ENCODE peak calls at places on chromosomes 13 and 19, in eight cellular contexts. Y, D, A, V, S, N, X and U are unnamed samples.

GRCh38 chr13:113474179-113474578 is 16.3 kb downstream of the DCUN1D2 start:
- DNase-seq in D (no peak), Y (peak), A (no peak), N (no peak), V (no peak), S (no peak), X (peak), U (no peak)

GRCh38 chr13:94464771-94465170 is 14.7 kb downstream of the DCT start:
- DNase-seq in V (no peak), S (no peak), N (no peak), X (no peak), Y (no peak), D (no peak), A (no peak), U (no peak)

GRCh38 chr19:29889702-29890101 is 52.3 kb upstream of the URI1 start:
- DNase-seq in N (peak), D (no peak), A (no peak), V (no peak), Y (no peak), S (no peak), X (no peak), U (no peak)

GRCh38 chr13:76854894-76855293 is 31.3 kb downstream of the KCTD12 start:
- DNase-seq in V (no peak), S (no peak), N (no peak), Y (no peak), X (no peak), A (no peak), D (no peak), U (no peak)

GRCh38 chr19:51450730-51451307 is 7.4 kb downstream of the SIGLEC8 start:
- DNase-seq in V (no peak), Y (no peak), N (no peak), X (no peak), D (no peak), A (no peak), S (peak), U (no peak)

GRCh38 chr13:106133025-106133424 is 402.4 kb downstream of the EFNB2 start:
- DNase-seq in V (no peak), D (no peak), Y (no peak), A (no peak), N (no peak), X (no peak), S (no peak), U (no peak)

GRCh38 chr19:49186108-49186507 is 28.5 kb downstream of the TRPM4 start:
- DNase-seq in X (no peak), Y (no peak), N (no peak), A (no peak), V (no peak), D (no peak), S (no peak), U (no peak)

GRCh38 chr19:43504426-43505185 is at the start of gene PHLDB3:
- DNase-seq in S (peak), X (no peak), Y (peak), D (no peak), V (no peak), N (peak), A (no peak), U (peak)

GRCh38 chr13:36261976-36262375 is 35.6 kb downstream of the CCDC169 start:
- DNase-seq in V (no peak), X (no peak), Y (no peak), A (no peak), S (no peak), N (no peak), D (no peak), U (no peak)

GRCh38 chr13:108681986-108682562 is 52.7 kb downstream of the MYO16 start:
- DNase-seq in D (no peak), Y (no peak), V (no peak), S (no peak), N (no peak), X (no peak), A (no peak), U (no peak)

GRCh38 chr13:110132178-110132975 is 174.6 kb downstream of the COL4A1 start:
- DNase-seq in D (no peak), X (peak), S (no peak), Y (no peak), V (no peak), A (no peak), N (no peak), U (no peak)

GRCh38 chr19:38939957-38940356 is 9.2 kb downstream of the MRPS12 start:
- DNase-seq in D (no peak), X (no peak), Y (no peak), S (no peak), A (no peak), V (no peak), N (no peak), U (no peak)

GRCh38 chr13:110552767-110553166 is 8.8 kb downstream of the RAB20 start:
- DNase-seq in N (no peak), D (no peak), Y (no peak), V (no peak), A (no peak), X (no peak), S (no peak), U (no peak)

GRCh38 chr19:52188822-52189744 is 769 bp upstream of the PPP2R1A start:
- DNase-seq in X (peak), D (peak), A (peak), S (no peak), Y (no peak), V (no peak), N (peak), U (peak)

GRCh38 chr19:2923510-2923909 is 21.3 kb downstream of the ZNF77 start:
- DNase-seq in S (no peak), N (no peak), A (no peak), X (no peak), D (no peak), Y (no peak), V (no peak), U (no peak)

GRCh38 chr19:33192010-33192409 is 2.1 kb upstream of the LRP3 start:
- DNase-seq in S (no peak), Y (no peak), A (no peak), D (peak), X (no peak), V (no peak), N (peak), U (no peak)

GRCh38 chr13:36072536-36072935 is 58.6 kb downstream of the DCLK1 start:
- DNase-seq in X (no peak), D (no peak), N (no peak), V (no peak), S (no peak), Y (no peak), A (no peak), U (no peak)

GRCh38 chr13:51826606-51827005 is 18.4 kb downstream of the TMEM272 start:
- DNase-seq in D (no peak), Y (peak), N (peak), A (no peak), V (no peak), S (no peak), X (no peak), U (no peak)

GRCh38 chr13:98352226-98352625 is 175.2 kb upstream of the RNF113B start:
- DNase-seq in S (no peak), V (no peak), A (no peak), N (no peak), D (no peak), X (no peak), Y (no peak), U (no peak)

GRCh38 chr13:40986328-40986856 is 32.7 kb downstream of the ELF1 start:
- DNase-seq in A (peak), Y (no peak), X (no peak), N (no peak), S (no peak), V (no peak), D (no peak), U (no peak)

GRCh38 chr13:34654203-34654602 is 287.9 kb upstream of the NBEA start:
- DNase-seq in Y (no peak), D (no peak), S (no peak), N (no peak), V (no peak), A (no peak), X (peak), U (no peak)

GRCh38 chr13:35857769-35858168 is 273.4 kb downstream of the DCLK1 start:
- DNase-seq in V (no peak), N (no peak), S (no peak), Y (no peak), D (no peak), A (no peak), X (peak), U (no peak)

GRCh38 chr13:41407380-41407779 is 50.0 kb upstream of the RGCC start:
- DNase-seq in D (no peak), X (no peak), N (no peak), S (no peak), A (no peak), V (no peak), Y (no peak), U (no peak)

GRCh38 chr13:46885018-46885417 is 11.8 kb downstream of the HTR2A start:
- DNase-seq in X (no peak), Y (no peak), A (no peak), N (no peak), V (no peak), S (no peak), D (no peak), U (no peak)

GRCh38 chr19:295687-296370 is 4.6 kb upstream of the PLPP2 start:
- DNase-seq in Y (no peak), A (no peak), N (no peak), X (no peak), V (no peak), S (peak), D (no peak), U (no peak)

GRCh38 chr19:7866399-7867091 is 7.6 kb downstream of the PRR36 start:
- DNase-seq in X (no peak), A (no peak), V (no peak), Y (no peak), S (no peak), D (no peak), N (no peak), U (no peak)

GRCh38 chr19:7868326-7868670 is 5.9 kb downstream of the PRR36 start:
- DNase-seq in X (no peak), N (no peak), Y (no peak), A (peak), D (no peak), S (peak), V (no peak), U (no peak)

GRCh38 chr19:7865262-7865911 is 8.8 kb downstream of the PRR36 start:
- DNase-seq in X (no peak), N (no peak), A (no peak), Y (no peak), D (no peak), S (no peak), V (no peak), U (no peak)

GRCh38 chr19:7868671-7869452 is 5.3 kb downstream of the PRR36 start:
- DNase-seq in N (no peak), A (peak), Y (peak), V (no peak), S (peak), D (peak), X (no peak), U (peak)

DNA sequence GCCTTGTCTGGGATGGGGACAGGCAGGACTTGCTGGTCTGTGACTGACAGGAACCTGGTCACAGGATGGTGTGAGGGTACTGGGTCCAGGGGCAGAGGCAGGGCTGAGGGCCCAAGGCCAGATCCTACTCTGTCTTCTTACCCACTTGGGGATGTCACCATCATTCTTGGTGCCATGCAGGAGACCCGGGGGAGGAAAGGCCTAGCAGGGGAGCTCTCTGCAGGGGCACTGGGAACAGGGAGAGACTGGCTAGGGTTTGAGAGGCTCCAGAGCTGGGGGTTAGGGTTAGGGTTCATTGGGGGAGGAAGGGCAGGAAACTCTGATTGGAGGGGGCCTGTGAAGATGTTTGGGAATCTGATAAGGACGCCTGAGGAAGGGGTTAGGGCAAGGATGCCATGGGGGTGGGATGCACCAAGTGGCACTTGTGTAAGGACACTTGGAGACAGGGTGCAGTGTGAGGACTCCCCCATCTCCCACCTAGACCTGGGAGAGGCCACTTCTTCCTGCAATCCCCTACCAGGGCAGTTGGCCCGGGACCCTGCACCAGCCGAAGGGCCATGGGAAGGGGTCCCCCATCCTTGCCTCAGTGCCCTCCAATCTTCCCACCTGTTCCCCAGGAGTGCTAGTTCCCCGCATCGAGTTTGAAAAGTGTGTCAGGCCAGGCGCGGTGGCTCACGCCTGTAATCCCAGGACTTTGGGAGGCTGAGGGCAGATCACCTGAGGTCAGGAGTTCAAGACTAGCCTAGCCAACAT is 6.9 kb downstream of the PRR36 start:
- DNase-seq in S (no peak), D (no peak), Y (no peak), X (no peak), A (no peak), N (no peak), V (no peak), U (no peak)
- TF ChIP-seq EP300 in S (no peak), D (no peak), Y (no peak), X (no peak), A (no peak), N (no peak), V (no peak), U (no peak)

DNA sequence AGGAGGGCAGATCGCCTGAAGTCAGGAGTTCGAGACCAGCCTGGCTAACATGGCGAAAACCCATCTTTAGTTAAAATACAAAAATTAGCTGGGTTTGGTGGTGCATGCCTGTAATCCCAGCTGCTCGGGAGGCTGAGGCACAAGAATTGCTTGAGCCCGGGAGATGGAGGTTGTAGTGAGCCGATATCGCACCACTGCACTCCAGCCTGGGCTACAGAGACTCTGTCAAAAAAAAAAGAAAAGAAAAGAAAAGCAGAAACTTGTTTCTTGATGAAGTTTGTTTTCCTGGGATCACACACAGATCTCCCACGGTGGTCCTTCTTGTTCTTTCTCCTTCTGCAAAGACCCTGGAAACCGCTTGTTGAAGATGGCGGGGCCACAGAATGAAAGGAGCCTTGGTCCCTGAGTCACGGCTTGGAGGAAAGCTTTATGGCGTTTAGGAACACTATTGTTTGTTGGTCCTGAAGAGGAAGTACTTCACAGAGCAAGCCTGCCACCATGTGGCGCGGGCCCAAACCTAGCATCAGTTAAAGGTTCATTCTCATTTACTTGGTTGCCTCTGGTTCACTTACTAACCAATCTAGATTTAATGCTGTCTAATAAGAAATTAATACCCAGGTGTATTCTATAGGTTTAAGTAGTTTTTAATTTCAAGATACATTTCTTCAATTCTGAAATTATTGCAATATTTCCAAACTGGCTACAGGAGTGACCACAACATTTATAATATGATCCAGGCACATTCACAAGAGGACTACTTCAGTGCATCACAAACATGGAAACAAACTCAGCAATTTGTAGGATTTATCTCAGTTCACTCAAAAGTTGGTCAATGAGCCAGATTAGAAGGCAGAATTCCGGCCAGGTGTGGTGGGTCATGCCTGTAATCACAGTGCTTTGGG is 21.3 kb upstream of the ARL11 start:
- DNase-seq in X (peak), Y (peak), V (peak), N (peak), A (peak), D (peak), S (peak), U (peak)
- TF ChIP-seq POLR2A in X (no peak), Y (no peak), V (no peak), N (no peak), A (no peak), D (no peak), S (no peak), U (no peak)

GRCh38 chr19:18264956-18265610 is 9.2 kb downstream of the IQCN start:
- DNase-seq in Y (no peak), D (no peak), A (no peak), S (no peak), N (no peak), V (no peak), X (no peak), U (peak)
- TF ChIP-seq EP300 in Y (no peak), D (no peak), A (no peak), S (no peak), N (no peak), V (no peak), X (no peak), U (no peak)

GRCh38 chr13:24269803-24270202 is 39.6 kb upstream of the C1QTNF9 start:
- DNase-seq in V (no peak), Y (no peak), S (no peak), D (no peak), N (no peak), A (no peak), X (no peak), U (peak)

GRCh38 chr13:24271231-24271610 is 38.2 kb upstream of the C1QTNF9 start:
- DNase-seq in N (no peak), D (no peak), V (no peak), Y (no peak), A (no peak), X (no peak), S (no peak), U (no peak)

GRCh38 chr13:24270639-24271131 is 38.7 kb upstream of the C1QTNF9 start:
- DNase-seq in N (peak), Y (peak), V (peak), D (no peak), S (peak), A (peak), X (no peak), U (peak)

GRCh38 chr13:24272452-24273161 is 36.8 kb upstream of the C1QTNF9 start:
- DNase-seq in Y (no peak), V (no peak), D (no peak), A (no peak), N (no peak), X (peak), S (no peak), U (peak)

GRCh38 chr13:24271611-24272451 is 37.5 kb upstream of the C1QTNF9 start:
- DNase-seq in X (peak), V (no peak), D (no peak), Y (peak), N (peak), A (no peak), S (peak), U (peak)
- TF ChIP-seq POLR2A in X (no peak), V (peak), D (no peak), Y (peak), N (peak), A (no peak), S (no peak), U (peak)

GRCh38 chr19:54391589-54392061 is 23.6 kb upstream of the TTYH1 start:
- DNase-seq in D (no peak), V (no peak), S (no peak), X (no peak), A (peak), Y (no peak), N (no peak), U (no peak)

GRCh38 chr19:54388803-54389144 is 24.0 kb upstream of the LAIR1 start:
- DNase-seq in V (no peak), Y (no peak), A (no peak), S (no peak), N (no peak), D (no peak), X (no peak), U (no peak)

GRCh38 chr19:54390942-54391577 is 24.2 kb upstream of the TTYH1 start:
- DNase-seq in A (peak), D (no peak), V (no peak), N (no peak), S (peak), X (no peak), Y (peak), U (peak)

GRCh38 chr19:54389556-54389955 is 24.8 kb upstream of the LAIR1 start:
- DNase-seq in V (no peak), S (no peak), X (no peak), Y (no peak), N (no peak), A (no peak), D (no peak), U (no peak)

GRCh38 chr19:54388001-54388802 is 23.5 kb upstream of the LAIR1 start:
- DNase-seq in X (no peak), S (no peak), N (no peak), D (no peak), A (no peak), V (no peak), Y (peak), U (no peak)
- TF ChIP-seq EP300 in X (no peak), S (no peak), N (no peak), D (no peak), A (no peak), V (no peak), Y (no peak), U (no peak)

GRCh38 chr19:23917856-23918255 is 3.2 kb downstream of the ZNF726 start:
- DNase-seq in N (no peak), S (no peak), X (no peak), V (no peak), D (no peak), Y (no peak), A (no peak), U (no peak)

GRCh38 chr19:23913931-23914330 is 755 bp upstream of the ZNF726 start:
- DNase-seq in N (no peak), V (no peak), Y (no peak), X (no peak), A (no peak), D (no peak), S (no peak), U (no peak)

GRCh38 chr19:23909222-23909621 is 5.5 kb upstream of the ZNF726 start:
- DNase-seq in X (no peak), V (no peak), A (no peak), N (no peak), D (no peak), S (no peak), Y (no peak), U (no peak)

GRCh38 chr19:23916991-23917390 is 2.3 kb downstream of the ZNF726 start:
- DNase-seq in V (no peak), X (no peak), N (no peak), S (no peak), A (no peak), Y (no peak), D (no peak), U (no peak)

GRCh38 chr19:23914402-23915286 is at the start of gene ZNF726:
- DNase-seq in Y (peak), N (peak), S (peak), A (peak), D (peak), V (peak), X (peak), U (peak)
- TF ChIP-seq POLR2A in Y (no peak), N (no peak), S (no peak), A (no peak), D (no peak), V (no peak), X (no peak), U (no peak)

GRCh38 chr19:34241513-34242337 is 12.6 kb upstream of the GARRE1 start:
- DNase-seq in Y (peak), A (peak), V (no peak), X (no peak), N (no peak), D (peak), S (peak), U (no peak)
- TF ChIP-seq EP300 in Y (no peak), A (no peak), V (no peak), X (no peak), N (no peak), D (no peak), S (no peak), U (no peak)